ENCODE peak calls at places on chromosomes 13 and 19, in four cellular contexts. L is GM23338, K is mucosa of gallbladder, S is posterior vena cava. Q is an unnamed sample.

GRCh38 chr19:38135150-38135998 is 88.6 kb downstream of the DPF1 start:
- DNase-seq in L (no peak), K (no peak), S (no peak), Q (no peak)

GRCh38 chr19:37932985-37933953 is 26.3 kb downstream of the SIPA1L3 start:
- DNase-seq in L (no peak), K (peak), S (no peak), Q (peak)

GRCh38 chr19:50315773-50316448 is 13.3 kb downstream of the KCNC3 start:
- DNase-seq in L (peak), K (no peak), S (peak), Q (no peak)

GRCh38 chr19:9144920-9145319 is 4.7 kb downstream of the ZNF317 start:
- DNase-seq in L (no peak), K (no peak), S (no peak), Q (peak)

GRCh38 chr13:100125946-100126345 is 37.1 kb downstream of the PCCA start:
- DNase-seq in L (no peak), K (no peak), S (no peak), Q (no peak)

GRCh38 chr13:27712421-27712820 is 79.9 kb upstream of the GSX1 start:
- DNase-seq in L (no peak), K (no peak), S (no peak), Q (peak)

GRCh38 chr19:49910179-49910578 is 13.5 kb upstream of the IL4I1 start:
- DNase-seq in L (no peak), K (no peak), S (no peak), Q (no peak)

GRCh38 chr19:48837081-48837524 is 812 bp upstream of the HSD17B14 start:
- DNase-seq in L (peak), K (peak), S (peak), Q (peak)

GRCh38 chr19:31534231-31534630 is 185.0 kb upstream of the TSHZ3 start:
- DNase-seq in L (no peak), K (no peak), S (no peak), Q (no peak)

GRCh38 chr13:75217949-75218348 is 264.0 kb downstream of the TBC1D4 start:
- DNase-seq in L (no peak), K (no peak), S (no peak), Q (peak)

GRCh38 chr19:41479757-41480191 is 36.8 kb downstream of the ERICH4 start:
- DNase-seq in L (no peak), K (no peak), S (no peak), Q (no peak)

GRCh38 chr19:45790942-45791341 is 1.7 kb downstream of the DMWD start:
- DNase-seq in L (no peak), K (no peak), S (no peak), Q (no peak)

GRCh38 chr19:41813911-41814310 is 17.5 kb downstream of the CEACAM3 start:
- DNase-seq in L (no peak), K (no peak), S (no peak), Q (no peak)

GRCh38 chr19:48613852-48614435 is 932 bp downstream of the FAM83E start:
- DNase-seq in L (no peak), K (no peak), S (no peak), Q (no peak)

GRCh38 chr13:75480691-75481175 is 1.2 kb downstream of the TBC1D4 start:
- DNase-seq in L (peak), K (peak), S (peak), Q (peak)

GRCh38 chr19:4707322-4707721 is 16.3 kb downstream of the DPP9 start:
- DNase-seq in L (no peak), K (no peak), S (no peak), Q (no peak)

GRCh38 chr13:95360052-95360451 is 58.8 kb upstream of the ABCC4 start:
- DNase-seq in L (no peak), K (no peak), S (no peak), Q (no peak)

GRCh38 chr19:40210919-40211318 is 7.3 kb downstream of the TTC9B start:
- DNase-seq in L (peak), K (no peak), S (no peak), Q (no peak)

GRCh38 chr13:101757446-101758039 is 305.1 kb downstream of the ITGBL1 start:
- DNase-seq in L (peak), K (no peak), S (no peak), Q (peak)

GRCh38 chr19:51142119-51142518 is at the start of gene SIGLEC7:
- DNase-seq in L (no peak), K (no peak), S (no peak), Q (no peak)

GRCh38 chr13:80157261-80157942 is 183.5 kb downstream of the SPRY2 start:
- DNase-seq in L (no peak), K (no peak), S (no peak), Q (no peak)

GRCh38 chr19:2474232-2475017 is 1.5 kb upstream of the GADD45B start:
- DNase-seq in L (peak), K (peak), S (peak), Q (peak)

GRCh38 chr13:48828962-48829405 is 146.7 kb upstream of the FNDC3A start:
- DNase-seq in L (peak), K (no peak), S (no peak), Q (peak)

GRCh38 chr13:27086599-27087265 is 84.9 kb downstream of the USP12 start:
- DNase-seq in L (no peak), K (no peak), S (no peak), Q (peak)

GRCh38 chr13:39835253-39835652 is 179.8 kb downstream of the COG6 start:
- DNase-seq in L (no peak), K (no peak), S (no peak), Q (no peak)

GRCh38 chr19:5253403-5254110 is 87.1 kb downstream of the PTPRS start:
- DNase-seq in L (no peak), K (no peak), S (no peak), Q (no peak)

GRCh38 chr19:47885067-47885463 is 1.1 kb downstream of the SULT2A1 start:
- DNase-seq in L (no peak), K (no peak), S (peak), Q (no peak)

GRCh38 chr19:18428837-18429674 is 8.9 kb downstream of the ISYNA1 start:
- DNase-seq in L (peak), K (peak), S (peak), Q (no peak)

GRCh38 chr13:67650471-67650870 is 420.3 kb upstream of the PCDH9 start:
- DNase-seq in L (no peak), K (no peak), S (no peak), Q (no peak)

GRCh38 chr13:90618133-90618532 is 729.4 kb upstream of the MIR17HG start:
- DNase-seq in L (peak), K (no peak), S (no peak), Q (no peak)

GRCh38 chr19:16894080-16894479 is 5.3 kb downstream of the F2RL3 start:
- DNase-seq in L (no peak), K (no peak), S (no peak), Q (no peak)

GRCh38 chr13:113437408-113438010 is 15.8 kb downstream of the ADPRHL1 start:
- DNase-seq in L (no peak), K (no peak), S (no peak), Q (no peak)

GRCh38 chr13:94251801-94252200 is 227.7 kb downstream of the DCT start:
- DNase-seq in L (no peak), K (peak), S (no peak), Q (peak)

GRCh38 chr19:8481191-8481590 is 21.2 kb downstream of the PRAM1 start:
- DNase-seq in L (no peak), K (no peak), S (no peak), Q (no peak)

GRCh38 chr13:36418022-36418805 is 14.1 kb upstream of the CCNA1 start:
- DNase-seq in L (peak), K (no peak), S (no peak), Q (peak)

GRCh38 chr13:32314968-32315254 is 252 bp downstream of the ZAR1L start:
- DNase-seq in L (peak), K (peak), S (no peak), Q (peak)

GRCh38 chr19:40433391-40434216 is 7.8 kb upstream of the SERTAD1 start:
- DNase-seq in L (peak), K (peak), S (peak), Q (peak)

Q was measured in renal cortical epithelial cell.